ENCODE peak calls at places on chromosomes 2 and 18, in four cellular contexts. One of them, this sample, is unnamed.

GRCh38 chr2:108929896-108930425 is 59.1 kb downstream of the EDAR start:
- DNase-seq in iPS-NIHi11: no peak
- DNase-seq in stimulated activated CD4-positive, alpha-beta T cell treated with anti-CD3 and anti-CD28 coated beads, Interleukin-2, amount 100 ng/mL, for 4 hours: no peak
- DNase-seq in PC-9: no peak
- DNase-seq in this sample: no peak

GRCh38 chr2:219949053-219949452 is 321.6 kb downstream of the SLC4A3 start:
- DNase-seq in iPS-NIHi11: no peak
- DNase-seq in stimulated activated CD4-positive, alpha-beta T cell treated with anti-CD3 and anti-CD28 coated beads, Interleukin-2, amount 100 ng/mL, for 4 hours: no peak
- DNase-seq in PC-9: no peak
- DNase-seq in this sample: no peak

GRCh38 chr18:24413148-24413547 is 13.3 kb upstream of the IMPACT start:
- DNase-seq in iPS-NIHi11: peak; percentile 37
- DNase-seq in stimulated activated CD4-positive, alpha-beta T cell treated with anti-CD3 and anti-CD28 coated beads, Interleukin-2, amount 100 ng/mL, for 4 hours: no peak
- DNase-seq in PC-9: no peak
- DNase-seq in this sample: peak; percentile 58

GRCh38 chr2:176636376-176636775 is 367.1 kb downstream of the MTX2 start:
- DNase-seq in iPS-NIHi11: no peak
- DNase-seq in stimulated activated CD4-positive, alpha-beta T cell treated with anti-CD3 and anti-CD28 coated beads, Interleukin-2, amount 100 ng/mL, for 4 hours: no peak
- DNase-seq in PC-9: no peak
- DNase-seq in this sample: no peak

GRCh38 chr18:27921904-27922541 is 254.9 kb downstream of the CDH2 start:
- DNase-seq in iPS-NIHi11: peak; percentile 17
- DNase-seq in stimulated activated CD4-positive, alpha-beta T cell treated with anti-CD3 and anti-CD28 coated beads, Interleukin-2, amount 100 ng/mL, for 4 hours: no peak
- DNase-seq in PC-9: peak; percentile 51
- DNase-seq in this sample: no peak

GRCh38 chr2:105406221-105406620 is 7.4 kb upstream of the FHL2 start:
- DNase-seq in iPS-NIHi11: no peak
- DNase-seq in stimulated activated CD4-positive, alpha-beta T cell treated with anti-CD3 and anti-CD28 coated beads, Interleukin-2, amount 100 ng/mL, for 4 hours: no peak
- DNase-seq in PC-9: no peak
- DNase-seq in this sample: no peak

GRCh38 chr2:77521931-77522470 is at the start of gene LRRTM4:
- DNase-seq in iPS-NIHi11: peak; percentile 13
- DNase-seq in stimulated activated CD4-positive, alpha-beta T cell treated with anti-CD3 and anti-CD28 coated beads, Interleukin-2, amount 100 ng/mL, for 4 hours: no peak
- DNase-seq in PC-9: no peak
- DNase-seq in this sample: peak; percentile 12

GRCh38 chr18:10784596-10785202 is 258.9 kb downstream of the NAPG start:
- DNase-seq in iPS-NIHi11: no peak
- DNase-seq in stimulated activated CD4-positive, alpha-beta T cell treated with anti-CD3 and anti-CD28 coated beads, Interleukin-2, amount 100 ng/mL, for 4 hours: no peak
- DNase-seq in PC-9: no peak
- DNase-seq in this sample: no peak

GRCh38 chr2:85605406-85606115 is 3.1 kb upstream of the TMEM150A start:
- DNase-seq in iPS-NIHi11: no peak
- DNase-seq in stimulated activated CD4-positive, alpha-beta T cell treated with anti-CD3 and anti-CD28 coated beads, Interleukin-2, amount 100 ng/mL, for 4 hours: no peak
- DNase-seq in PC-9: no peak
- DNase-seq in this sample: no peak

GRCh38 chr2:204258900-204259299 is 286.4 kb upstream of the PARD3B start:
- DNase-seq in iPS-NIHi11: no peak
- DNase-seq in stimulated activated CD4-positive, alpha-beta T cell treated with anti-CD3 and anti-CD28 coated beads, Interleukin-2, amount 100 ng/mL, for 4 hours: no peak
- DNase-seq in PC-9: no peak
- DNase-seq in this sample: no peak

GRCh38 chr2:105788670-105789290 is 44.1 kb downstream of the NCK2 start:
- DNase-seq in iPS-NIHi11: no peak
- DNase-seq in stimulated activated CD4-positive, alpha-beta T cell treated with anti-CD3 and anti-CD28 coated beads, Interleukin-2, amount 100 ng/mL, for 4 hours: no peak
- DNase-seq in PC-9: no peak
- DNase-seq in this sample: no peak

GRCh38 chr2:159090514-159091201 is 122.2 kb downstream of the TANC1 start:
- DNase-seq in iPS-NIHi11: no peak
- DNase-seq in stimulated activated CD4-positive, alpha-beta T cell treated with anti-CD3 and anti-CD28 coated beads, Interleukin-2, amount 100 ng/mL, for 4 hours: no peak
- DNase-seq in PC-9: no peak
- DNase-seq in this sample: no peak

GRCh38 chr2:101003278-101003775 is 1.2 kb downstream of the RPL31 start:
- DNase-seq in iPS-NIHi11: no peak
- DNase-seq in stimulated activated CD4-positive, alpha-beta T cell treated with anti-CD3 and anti-CD28 coated beads, Interleukin-2, amount 100 ng/mL, for 4 hours: no peak
- DNase-seq in PC-9: no peak
- DNase-seq in this sample: no peak

GRCh38 chr2:155975734-155976133 is 356.8 kb downstream of the NR4A2 start:
- DNase-seq in iPS-NIHi11: peak; percentile 8
- DNase-seq in stimulated activated CD4-positive, alpha-beta T cell treated with anti-CD3 and anti-CD28 coated beads, Interleukin-2, amount 100 ng/mL, for 4 hours: no peak
- DNase-seq in PC-9: no peak
- DNase-seq in this sample: no peak

GRCh38 chr2:98807221-98807620 is 76.3 kb upstream of the MGAT4A start:
- DNase-seq in iPS-NIHi11: no peak
- DNase-seq in stimulated activated CD4-positive, alpha-beta T cell treated with anti-CD3 and anti-CD28 coated beads, Interleukin-2, amount 100 ng/mL, for 4 hours: no peak
- DNase-seq in PC-9: no peak
- DNase-seq in this sample: no peak

GRCh38 chr18:13584826-13585225 is 141.5 kb downstream of the FAM210A start:
- DNase-seq in iPS-NIHi11: no peak
- DNase-seq in stimulated activated CD4-positive, alpha-beta T cell treated with anti-CD3 and anti-CD28 coated beads, Interleukin-2, amount 100 ng/mL, for 4 hours: no peak
- DNase-seq in PC-9: no peak
- DNase-seq in this sample: no peak

GRCh38 chr2:170255971-170256370 is 78.0 kb downstream of the MYO3B start:
- DNase-seq in iPS-NIHi11: no peak
- DNase-seq in stimulated activated CD4-positive, alpha-beta T cell treated with anti-CD3 and anti-CD28 coated beads, Interleukin-2, amount 100 ng/mL, for 4 hours: no peak
- DNase-seq in PC-9: no peak
- DNase-seq in this sample: no peak

GRCh38 chr18:1014951-1015627 is 110.4 kb downstream of the ADCYAP1 start:
- DNase-seq in iPS-NIHi11: peak; percentile 34
- DNase-seq in stimulated activated CD4-positive, alpha-beta T cell treated with anti-CD3 and anti-CD28 coated beads, Interleukin-2, amount 100 ng/mL, for 4 hours: no peak
- DNase-seq in PC-9: no peak
- DNase-seq in this sample: peak; percentile 27

This sample was measured in WTC11.